ENCODE peak calls at places on chromosome 1, in seven cellular contexts. One of them, this sample, is unnamed.

GRCh38 chr1:159924025-159924790 is 1.1 kb downstream of the TAGLN2 start:
- DNase-seq in fibroblast of pulmonary artery: peak; percentile 90
- DNase-seq in astrocyte of the cerebellum: peak; percentile 78
- DNase-seq in pons: no peak
- DNase-seq in NCI-H146: peak; percentile 79
- DNase-seq in HCEC 1CT: peak; percentile 88
- DNase-seq in H9: peak; percentile 71
- DNase-seq in this sample: peak; percentile 72

GRCh38 chr1:227885135-227885647 is 62.5 kb downstream of the WNT9A start:
- DNase-seq in fibroblast of pulmonary artery: no peak
- DNase-seq in astrocyte of the cerebellum: no peak
- DNase-seq in pons: no peak
- DNase-seq in NCI-H146: no peak
- DNase-seq in HCEC 1CT: no peak
- DNase-seq in H9: no peak
- DNase-seq in this sample: no peak

GRCh38 chr1:190551638-190552037 is 74.0 kb upstream of the BRINP3 start:
- DNase-seq in fibroblast of pulmonary artery: no peak
- DNase-seq in astrocyte of the cerebellum: no peak
- DNase-seq in pons: no peak
- DNase-seq in NCI-H146: no peak
- DNase-seq in HCEC 1CT: no peak
- DNase-seq in H9: no peak
- DNase-seq in this sample: no peak

GRCh38 chr1:81510701-81511100 is 290.0 kb upstream of the ADGRL2 start:
- DNase-seq in fibroblast of pulmonary artery: no peak
- DNase-seq in astrocyte of the cerebellum: no peak
- DNase-seq in pons: no peak
- DNase-seq in NCI-H146: no peak
- DNase-seq in HCEC 1CT: no peak
- DNase-seq in H9: no peak
- DNase-seq in this sample: no peak

GRCh38 chr1:147748687-147749350 is 11.6 kb downstream of the GJA5 start:
- DNase-seq in fibroblast of pulmonary artery: no peak
- DNase-seq in astrocyte of the cerebellum: no peak
- DNase-seq in pons: no peak
- DNase-seq in NCI-H146: no peak
- DNase-seq in HCEC 1CT: no peak
- DNase-seq in H9: no peak
- DNase-seq in this sample: no peak

GRCh38 chr1:93776728-93777127 is 95.1 kb upstream of the BCAR3 start:
- DNase-seq in fibroblast of pulmonary artery: no peak
- DNase-seq in astrocyte of the cerebellum: no peak
- DNase-seq in pons: no peak
- DNase-seq in NCI-H146: no peak
- DNase-seq in HCEC 1CT: no peak
- DNase-seq in H9: no peak
- DNase-seq in this sample: no peak

GRCh38 chr1:98316286-98316685 is 345.2 kb upstream of the SNX7 start:
- DNase-seq in fibroblast of pulmonary artery: peak; percentile 54
- DNase-seq in astrocyte of the cerebellum: no peak
- DNase-seq in pons: no peak
- DNase-seq in NCI-H146: no peak
- DNase-seq in HCEC 1CT: peak; percentile 49
- DNase-seq in H9: no peak
- DNase-seq in this sample: peak; percentile 71

GRCh38 chr1:228390649-228391048 is 16.0 kb downstream of the TRIM11 start:
- DNase-seq in fibroblast of pulmonary artery: no peak
- DNase-seq in astrocyte of the cerebellum: no peak
- DNase-seq in pons: no peak
- DNase-seq in NCI-H146: no peak
- DNase-seq in HCEC 1CT: no peak
- DNase-seq in H9: no peak
- DNase-seq in this sample: no peak

GRCh38 chr1:228424685-228425660 is 8.3 kb upstream of the TRIM17 start:
- DNase-seq in fibroblast of pulmonary artery: no peak
- DNase-seq in astrocyte of the cerebellum: no peak
- DNase-seq in pons: no peak
- DNase-seq in NCI-H146: no peak
- DNase-seq in HCEC 1CT: no peak
- DNase-seq in H9: no peak
- DNase-seq in this sample: no peak

GRCh38 chr1:153626929-153627796 is at the start of gene S100A13:
- DNase-seq in fibroblast of pulmonary artery: peak; percentile 96
- DNase-seq in astrocyte of the cerebellum: peak; percentile 93
- DNase-seq in pons: peak; percentile 77
- DNase-seq in NCI-H146: peak; percentile 94
- DNase-seq in HCEC 1CT: peak; percentile 96
- DNase-seq in H9: peak; percentile 98
- DNase-seq in this sample: peak; percentile 66

GRCh38 chr1:201711101-201711597 is 117.8 kb upstream of the IPO9 start:
- DNase-seq in fibroblast of pulmonary artery: no peak
- DNase-seq in astrocyte of the cerebellum: no peak
- DNase-seq in pons: no peak
- DNase-seq in NCI-H146: no peak
- DNase-seq in HCEC 1CT: no peak
- DNase-seq in H9: no peak
- DNase-seq in this sample: no peak

GRCh38 chr1:38735651-38736161 is 123.9 kb downstream of the RRAGC start:
- DNase-seq in fibroblast of pulmonary artery: peak; percentile 83
- DNase-seq in astrocyte of the cerebellum: peak; percentile 16
- DNase-seq in pons: no peak
- DNase-seq in NCI-H146: no peak
- DNase-seq in HCEC 1CT: no peak
- DNase-seq in H9: no peak
- DNase-seq in this sample: no peak

GRCh38 chr1:246837418-246838117 is 94.2 kb downstream of the AHCTF1 start:
- DNase-seq in fibroblast of pulmonary artery: peak; percentile 6
- DNase-seq in astrocyte of the cerebellum: no peak
- DNase-seq in pons: no peak
- DNase-seq in NCI-H146: no peak
- DNase-seq in HCEC 1CT: no peak
- DNase-seq in H9: no peak
- DNase-seq in this sample: no peak

GRCh38 chr1:199124351-199124750 is 485.5 kb downstream of the PTPRC start:
- DNase-seq in fibroblast of pulmonary artery: peak; percentile 31
- DNase-seq in astrocyte of the cerebellum: no peak
- DNase-seq in pons: no peak
- DNase-seq in NCI-H146: no peak
- DNase-seq in HCEC 1CT: peak; percentile 38
- DNase-seq in H9: no peak
- DNase-seq in this sample: no peak

GRCh38 chr1:238384381-238384780 is 493.7 kb upstream of the ZP4 start:
- DNase-seq in fibroblast of pulmonary artery: no peak
- DNase-seq in astrocyte of the cerebellum: no peak
- DNase-seq in pons: no peak
- DNase-seq in NCI-H146: no peak
- DNase-seq in HCEC 1CT: no peak
- DNase-seq in H9: no peak
- DNase-seq in this sample: no peak

GRCh38 chr1:26094677-26095383 is 16.8 kb upstream of the PDIK1L start:
- DNase-seq in fibroblast of pulmonary artery: peak; percentile 48
- DNase-seq in astrocyte of the cerebellum: no peak
- DNase-seq in pons: no peak
- DNase-seq in NCI-H146: peak; percentile 50
- DNase-seq in HCEC 1CT: no peak
- DNase-seq in H9: peak; percentile 92
- DNase-seq in this sample: no peak

GRCh38 chr1:224432672-224433040 is 1.9 kb downstream of the WDR26 start:
- DNase-seq in fibroblast of pulmonary artery: peak; percentile 34
- DNase-seq in astrocyte of the cerebellum: no peak
- DNase-seq in pons: peak; percentile 58
- DNase-seq in NCI-H146: no peak
- DNase-seq in HCEC 1CT: no peak
- DNase-seq in H9: no peak
- DNase-seq in this sample: peak; percentile 6

GRCh38 chr1:222784916-222785315 is 29.9 kb upstream of the DISP1 start:
- DNase-seq in fibroblast of pulmonary artery: no peak
- DNase-seq in astrocyte of the cerebellum: no peak
- DNase-seq in pons: peak; percentile 30
- DNase-seq in NCI-H146: no peak
- DNase-seq in HCEC 1CT: no peak
- DNase-seq in H9: no peak
- DNase-seq in this sample: no peak

GRCh38 chr1:178542554-178543290 is 29.8 kb downstream of the TEX35 start:
- DNase-seq in fibroblast of pulmonary artery: peak; percentile 87
- DNase-seq in astrocyte of the cerebellum: peak; percentile 64
- DNase-seq in pons: peak; percentile 65
- DNase-seq in NCI-H146: peak; percentile 80
- DNase-seq in HCEC 1CT: peak; percentile 81
- DNase-seq in H9: peak; percentile 90
- DNase-seq in this sample: peak; percentile 82

GRCh38 chr1:99943238-99943794 is 26.5 kb upstream of the SLC35A3 start:
- DNase-seq in fibroblast of pulmonary artery: peak; percentile 79
- DNase-seq in astrocyte of the cerebellum: peak; percentile 16
- DNase-seq in pons: no peak
- DNase-seq in NCI-H146: no peak
- DNase-seq in HCEC 1CT: no peak
- DNase-seq in H9: no peak
- DNase-seq in this sample: peak; percentile 37

GRCh38 chr1:12162459-12163137 is 4.2 kb upstream of the TNFRSF1B start:
- DNase-seq in fibroblast of pulmonary artery: no peak
- DNase-seq in astrocyte of the cerebellum: no peak
- DNase-seq in pons: no peak
- DNase-seq in NCI-H146: no peak
- DNase-seq in HCEC 1CT: no peak
- DNase-seq in H9: no peak
- DNase-seq in this sample: no peak

GRCh38 chr1:27600500-27601175 is 3.3 kb downstream of the AHDC1 start:
- DNase-seq in fibroblast of pulmonary artery: peak; percentile 58
- DNase-seq in astrocyte of the cerebellum: no peak
- DNase-seq in pons: no peak
- DNase-seq in NCI-H146: no peak
- DNase-seq in HCEC 1CT: no peak
- DNase-seq in H9: peak; percentile 85
- DNase-seq in this sample: no peak

GRCh38 chr1:58898739-58899580 is 115.1 kb upstream of the JUN start:
- DNase-seq in fibroblast of pulmonary artery: peak; percentile 62
- DNase-seq in astrocyte of the cerebellum: no peak
- DNase-seq in pons: peak; percentile 53
- DNase-seq in NCI-H146: no peak
- DNase-seq in HCEC 1CT: no peak
- DNase-seq in H9: no peak
- DNase-seq in this sample: peak; percentile 63

GRCh38 chr1:236608930-236609726 is 4.8 kb upstream of the HEATR1 start:
- DNase-seq in fibroblast of pulmonary artery: peak; percentile 81
- DNase-seq in astrocyte of the cerebellum: peak; percentile 22
- DNase-seq in pons: peak; percentile 77
- DNase-seq in NCI-H146: peak; percentile 65
- DNase-seq in HCEC 1CT: peak; percentile 48
- DNase-seq in H9: peak; percentile 69
- DNase-seq in this sample: peak; percentile 32

GRCh38 chr1:55049271-55049913 is 10.0 kb downstream of the PCSK9 start:
- DNase-seq in fibroblast of pulmonary artery: no peak
- DNase-seq in astrocyte of the cerebellum: no peak
- DNase-seq in pons: no peak
- DNase-seq in NCI-H146: no peak
- DNase-seq in HCEC 1CT: no peak
- DNase-seq in H9: no peak
- DNase-seq in this sample: no peak

GRCh38 chr1:202968351-202968750 is 1.3 kb upstream of the CYB5R1 start:
- DNase-seq in fibroblast of pulmonary artery: no peak
- DNase-seq in astrocyte of the cerebellum: no peak
- DNase-seq in pons: no peak
- DNase-seq in NCI-H146: no peak
- DNase-seq in HCEC 1CT: no peak
- DNase-seq in H9: no peak
- DNase-seq in this sample: no peak

GRCh38 chr1:147890177-147890790 is 12.3 kb upstream of the GJA8 start:
- DNase-seq in fibroblast of pulmonary artery: peak; percentile 81
- DNase-seq in astrocyte of the cerebellum: peak; percentile 2
- DNase-seq in pons: no peak
- DNase-seq in NCI-H146: peak; percentile 51
- DNase-seq in HCEC 1CT: peak; percentile 29
- DNase-seq in H9: peak; percentile 86
- DNase-seq in this sample: peak; percentile 60

This sample was measured in small intestine.